ENCODE peak calls at places on chromosome 9, in ten cellular contexts. X is Right ventricle myocardium superior; Y is CD8-positive, alpha-beta memory T cell; J is pulmonary artery endothelial cell; M is activated CD8-positive, alpha-beta memory T cell treated with anti-CD3 and anti-CD28 coated beads, Interleukin-2, amount 10 ng/mL, durations not matched to agents 7 days and 5 days; Z is AG20443; N is activated CD4-positive, alpha-beta T cell treated with anti-CD3 and anti-CD28 coated beads, Interleukin-2, amount 50 U/mL, for 1 hour; V is RPMI7951; G is GM04504; U is A172. C is an unnamed sample.

GRCh38 chr9:81531511-81531910 is 157.8 kb downstream of the TLE1 start:
- DNase-seq in X (no peak), Y (no peak), J (no peak), M (no peak), Z (no peak), N (no peak), V (peak), G (no peak), U (no peak), C (no peak)

GRCh38 chr9:27003406-27004147 is 1.9 kb downstream of the LRRC19 start:
- DNase-seq in X (no peak), Y (no peak), J (no peak), M (no peak), Z (no peak), N (no peak), V (no peak), G (no peak), U (no peak), C (no peak)

GRCh38 chr9:94921072-94921471 is 194.6 kb downstream of the AOPEP start:
- DNase-seq in X (no peak), Y (no peak), J (no peak), M (no peak), Z (peak), N (no peak), V (peak), G (no peak), U (peak), C (no peak)

GRCh38 chr9:127021664-127022337 is 100.6 kb downstream of the ANGPTL2 start:
- DNase-seq in X (peak), Y (no peak), J (no peak), M (no peak), Z (peak), N (no peak), V (peak), G (peak), U (no peak), C (no peak)

GRCh38 chr9:109251080-109251775 is 69.6 kb downstream of the EPB41L4B start:
- DNase-seq in X (no peak), Y (no peak), J (peak), M (no peak), Z (peak), N (no peak), V (no peak), G (no peak), U (peak), C (no peak)

GRCh38 chr9:78552802-78553201 is 255.9 kb downstream of the PSAT1 start:
- DNase-seq in X (no peak), Y (no peak), J (no peak), M (no peak), Z (no peak), N (no peak), V (no peak), G (no peak), U (no peak), C (no peak)

GRCh38 chr9:81656004-81656403 is 33.3 kb downstream of the TLE1 start:
- DNase-seq in X (no peak), Y (no peak), J (no peak), M (no peak), Z (no peak), N (no peak), V (no peak), G (no peak), U (no peak), C (no peak)

GRCh38 chr9:121633144-121633714 is 18.2 kb upstream of the DAB2IP start:
- DNase-seq in X (no peak), Y (no peak), J (no peak), M (no peak), Z (no peak), N (no peak), V (no peak), G (no peak), U (no peak), C (no peak)

GRCh38 chr9:78491402-78491801 is 194.5 kb downstream of the PSAT1 start:
- DNase-seq in X (no peak), Y (no peak), J (no peak), M (no peak), Z (no peak), N (no peak), V (no peak), G (no peak), U (no peak), C (no peak)

GRCh38 chr9:27457445-27457844 is 66.6 kb upstream of the IFNK start:
- DNase-seq in X (peak), Y (no peak), J (no peak), M (no peak), Z (no peak), N (no peak), V (no peak), G (no peak), U (no peak), C (no peak)

GRCh38 chr9:91164724-91165520 is 196.8 kb downstream of the AUH start:
- DNase-seq in X (peak), Y (peak), J (peak), M (peak), Z (peak), N (peak), V (peak), G (peak), U (peak), C (no peak)

GRCh38 chr9:125889122-125889523 is 141.9 kb downstream of the PBX3 start:
- DNase-seq in X (peak), Y (peak), J (no peak), M (no peak), Z (peak), N (peak), V (no peak), G (no peak), U (no peak), C (no peak)

GRCh38 chr9:137156567-137157375 is 13.1 kb downstream of the LRRC26 start:
- DNase-seq in X (no peak), Y (peak), J (no peak), M (peak), Z (peak), N (peak), V (peak), G (no peak), U (peak), C (peak)

GRCh38 chr9:19510907-19511306 is 102.1 kb downstream of the ACER2 start:
- DNase-seq in X (no peak), Y (no peak), J (no peak), M (no peak), Z (no peak), N (no peak), V (no peak), G (no peak), U (no peak), C (no peak)

GRCh38 chr9:131273146-131273545 is 3.2 kb downstream of the FAM78A start:
- DNase-seq in X (peak), Y (no peak), J (no peak), M (peak), Z (no peak), N (no peak), V (no peak), G (no peak), U (no peak), C (no peak)

GRCh38 chr9:81476808-81477207 is 212.5 kb downstream of the TLE1 start:
- DNase-seq in X (no peak), Y (no peak), J (no peak), M (no peak), Z (no peak), N (no peak), V (no peak), G (no peak), U (no peak), C (no peak)

GRCh38 chr9:70392189-70392588 is 22.3 kb downstream of the KLF9 start:
- DNase-seq in X (no peak), Y (no peak), J (no peak), M (no peak), Z (no peak), N (no peak), V (peak), G (no peak), U (no peak), C (no peak)

GRCh38 chr9:6877671-6878161 is 119.9 kb downstream of the KDM4C start:
- DNase-seq in X (no peak), Y (no peak), J (no peak), M (no peak), Z (peak), N (no peak), V (peak), G (no peak), U (no peak), C (no peak)

GRCh38 chr9:122374885-122375420 is 4.1 kb downstream of the PTGS1 start:
- DNase-seq in X (peak), Y (no peak), J (no peak), M (no peak), Z (peak), N (no peak), V (peak), G (no peak), U (no peak), C (no peak)

GRCh38 chr9:14893280-14893679 is 16.9 kb downstream of the FREM1 start:
- DNase-seq in X (no peak), Y (no peak), J (no peak), M (no peak), Z (no peak), N (no peak), V (no peak), G (no peak), U (no peak), C (no peak)

GRCh38 chr9:114372971-114373591 is 14.7 kb downstream of the AKNA start:
- DNase-seq in X (peak), Y (peak), J (no peak), M (peak), Z (no peak), N (peak), V (no peak), G (no peak), U (no peak), C (peak)

C was measured in T-helper 1 cell.